ENCODE peak calls at places on chromosomes 7 and 10, in ten cellular contexts. O is mammary epithelial cell, G is A673, J is thoracic aorta, W is cardiac muscle cell, S is fibroblast of the aortic adventitia, X is endothelial cell, C is hepatocyte, Z is suprapubic skin, T is AG10803. N is an unnamed sample.

GRCh38 chr7:70131807-70132565 is 533.7 kb downstream of the AUTS2 start:
- DNase-seq in O (no peak), G (peak; percentile 50), J (no peak), W (no peak), S (no peak), X (no peak), C (no peak), Z (no peak), T (no peak), N (no peak)

GRCh38 chr7:4001742-4002141 is 680.4 kb upstream of the FOXK1 start:
- DNase-seq in O (no peak), G (no peak), J (no peak), W (no peak), S (no peak), X (no peak), C (no peak), Z (no peak), T (no peak), N (no peak)

GRCh38 chr10:24982294-24983064 is 30.1 kb upstream of the PRTFDC1 start:
- DNase-seq in O (no peak), G (no peak), J (no peak), W (no peak), S (no peak), X (no peak), C (no peak), Z (no peak), T (no peak), N (no peak)

GRCh38 chr10:102596506-102596971 is 47.7 kb upstream of the TRIM8 start:
- DNase-seq in O (peak; percentile 57), G (peak; percentile 72), J (no peak), W (peak; percentile 77), S (peak; percentile 78), X (peak; percentile 64), C (peak; percentile 83), Z (no peak), T (peak; percentile 57), N (no peak)

GRCh38 chr10:29370092-29370611 is 81.3 kb downstream of the LYZL1 start:
- DNase-seq in O (no peak), G (no peak), J (no peak), W (no peak), S (peak; percentile 45), X (no peak), C (no peak), Z (no peak), T (no peak), N (no peak)

GRCh38 chr10:75187961-75188426 is 22.6 kb upstream of the VDAC2 start:
- DNase-seq in O (peak; percentile 75), G (peak; percentile 55), J (no peak), W (peak; percentile 65), S (peak; percentile 78), X (peak; percentile 47), C (peak; percentile 75), Z (peak; percentile 76), T (peak; percentile 67), N (peak; percentile 34)

GRCh38 chr10:46523881-46524470 is 32.5 kb downstream of the GPRIN2 start:
- DNase-seq in O (peak; percentile 89), G (no peak), J (peak; percentile 62), W (no peak), S (peak; percentile 94), X (no peak), C (peak; percentile 58), Z (peak; percentile 73), T (peak; percentile 70), N (no peak)

GRCh38 chr10:63668081-63668480 is 146.9 kb downstream of the REEP3 start:
- DNase-seq in O (no peak), G (no peak), J (no peak), W (no peak), S (peak; percentile 73), X (no peak), C (no peak), Z (no peak), T (peak; percentile 27), N (no peak)

DNA sequence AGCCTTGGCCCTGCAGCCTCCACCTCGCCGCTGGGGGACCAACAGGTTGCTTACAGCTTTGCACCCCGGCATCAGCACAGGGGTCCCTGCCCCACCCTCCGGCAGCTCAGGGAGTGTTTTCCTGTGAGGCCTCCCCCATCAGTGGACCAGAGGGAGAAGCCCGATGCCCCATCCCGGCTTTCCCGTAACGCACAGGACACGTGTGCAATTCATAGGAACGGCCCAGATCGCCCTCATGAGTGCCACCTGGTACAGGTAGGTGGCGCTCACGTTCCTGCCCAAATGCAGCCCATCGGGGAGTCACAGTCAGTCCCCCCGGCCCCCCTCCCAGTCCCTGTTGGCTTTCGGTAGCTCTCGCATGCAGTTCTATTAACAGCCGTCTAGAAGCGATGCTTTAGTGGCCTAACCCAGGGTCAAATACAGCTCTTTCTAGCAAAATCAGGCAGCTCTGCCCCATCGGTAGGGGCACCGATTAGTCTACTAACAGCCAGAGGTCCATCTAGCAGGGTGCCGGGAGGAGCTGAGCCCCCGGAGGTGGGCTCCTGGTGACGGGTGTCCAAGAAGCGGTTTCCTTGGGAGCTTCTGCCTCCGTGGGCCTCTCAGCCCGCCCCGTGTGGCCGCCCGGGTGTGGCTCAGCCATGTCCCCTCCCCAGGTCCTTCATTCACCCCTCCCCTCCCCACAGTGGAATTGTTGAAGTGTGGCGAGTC is 48.4 kb upstream of the GTF2IRD1 start:
- DNase-seq in O (no peak), G (peak; percentile 49), J (no peak), W (peak; percentile 47), S (no peak), X (peak; percentile 43), C (no peak), Z (no peak), T (no peak), N (peak; percentile 18)
- TF ChIP-seq CTCF in O (peak; percentile 39), G (peak; percentile 64), J (peak; percentile 23), W (peak; percentile 38), S (peak; percentile 33), X (peak; percentile 57), C (peak; percentile 22), Z (no peak), T (no peak), N (peak; percentile 52)

GRCh38 chr10:93816123-93816747 is 58.5 kb downstream of the LGI1 start:
- DNase-seq in O (peak; percentile 51), G (peak; percentile 83), J (no peak), W (peak; percentile 78), S (peak; percentile 78), X (peak; percentile 72), C (peak; percentile 83), Z (no peak), T (peak; percentile 80), N (peak; percentile 58)

GRCh38 chr10:93818086-93818485 is 60.4 kb downstream of the LGI1 start:
- DNase-seq in O (no peak), G (no peak), J (no peak), W (no peak), S (no peak), X (no peak), C (no peak), Z (no peak), T (no peak), N (no peak)

GRCh38 chr10:93815304-93816091 is 57.8 kb downstream of the LGI1 start:
- DNase-seq in O (peak; percentile 3), G (peak; percentile 34), J (no peak), W (peak; percentile 53), S (peak; percentile 30), X (no peak), C (peak; percentile 28), Z (no peak), T (no peak), N (peak; percentile 19)

GRCh38 chr10:93812664-93813338 is 55.1 kb downstream of the LGI1 start:
- DNase-seq in O (no peak), G (no peak), J (no peak), W (no peak), S (no peak), X (no peak), C (no peak), Z (no peak), T (no peak), N (no peak)

GRCh38 chr10:93813507-93814465 is 56.0 kb downstream of the LGI1 start:
- DNase-seq in O (peak; percentile 35), G (peak; percentile 64), J (no peak), W (peak; percentile 58), S (peak; percentile 52), X (peak; percentile 69), C (peak; percentile 55), Z (no peak), T (peak; percentile 34), N (peak; percentile 49)
- TF ChIP-seq CTCF in O (peak; percentile 71), G (peak; percentile 75), J (peak; percentile 42), W (peak; percentile 68), S (peak; percentile 74), X (peak; percentile 74), C (peak; percentile 43), Z (peak; percentile 46), T (peak; percentile 64), N (peak; percentile 60)

GRCh38 chr10:48306265-48306869 is at the start of gene MAPK8:
- DNase-seq in O (peak; percentile 77), G (peak; percentile 93), J (peak; percentile 60), W (peak; percentile 94), S (peak; percentile 79), X (peak; percentile 95), C (peak; percentile 95), Z (peak; percentile 94), T (peak; percentile 84), N (peak; percentile 85)

GRCh38 chr10:48305905-48306264 is 592 bp upstream of the MAPK8 start:
- DNase-seq in O (no peak), G (no peak), J (no peak), W (no peak), S (no peak), X (no peak), C (no peak), Z (no peak), T (no peak), N (no peak)

GRCh38 chr10:48307584-48307983 is 1.1 kb downstream of the MAPK8 start:
- DNase-seq in O (no peak), G (no peak), J (no peak), W (no peak), S (peak; percentile 22), X (no peak), C (no peak), Z (no peak), T (no peak), N (no peak)

GRCh38 chr10:48306870-48307531 is 524 bp downstream of the MAPK8 start:
- DNase-seq in O (peak; percentile 32), G (peak; percentile 62), J (peak; percentile 11), W (peak; percentile 77), S (peak; percentile 20), X (peak; percentile 71), C (peak; percentile 77), Z (peak; percentile 83), T (peak; percentile 48), N (peak; percentile 29)

GRCh38 chr10:48309711-48310226 is 3.3 kb downstream of the MAPK8 start:
- DNase-seq in O (peak; percentile 76), G (no peak), J (no peak), W (no peak), S (peak; percentile 43), X (no peak), C (peak; percentile 43), Z (no peak), T (peak; percentile 69), N (no peak)
- TF ChIP-seq CTCF in O (peak; percentile 43), G (peak; percentile 48), J (no peak), W (peak; percentile 26), S (no peak), X (no peak), C (peak; percentile 29), Z (no peak), T (peak; percentile 21), N (no peak)

DNA sequence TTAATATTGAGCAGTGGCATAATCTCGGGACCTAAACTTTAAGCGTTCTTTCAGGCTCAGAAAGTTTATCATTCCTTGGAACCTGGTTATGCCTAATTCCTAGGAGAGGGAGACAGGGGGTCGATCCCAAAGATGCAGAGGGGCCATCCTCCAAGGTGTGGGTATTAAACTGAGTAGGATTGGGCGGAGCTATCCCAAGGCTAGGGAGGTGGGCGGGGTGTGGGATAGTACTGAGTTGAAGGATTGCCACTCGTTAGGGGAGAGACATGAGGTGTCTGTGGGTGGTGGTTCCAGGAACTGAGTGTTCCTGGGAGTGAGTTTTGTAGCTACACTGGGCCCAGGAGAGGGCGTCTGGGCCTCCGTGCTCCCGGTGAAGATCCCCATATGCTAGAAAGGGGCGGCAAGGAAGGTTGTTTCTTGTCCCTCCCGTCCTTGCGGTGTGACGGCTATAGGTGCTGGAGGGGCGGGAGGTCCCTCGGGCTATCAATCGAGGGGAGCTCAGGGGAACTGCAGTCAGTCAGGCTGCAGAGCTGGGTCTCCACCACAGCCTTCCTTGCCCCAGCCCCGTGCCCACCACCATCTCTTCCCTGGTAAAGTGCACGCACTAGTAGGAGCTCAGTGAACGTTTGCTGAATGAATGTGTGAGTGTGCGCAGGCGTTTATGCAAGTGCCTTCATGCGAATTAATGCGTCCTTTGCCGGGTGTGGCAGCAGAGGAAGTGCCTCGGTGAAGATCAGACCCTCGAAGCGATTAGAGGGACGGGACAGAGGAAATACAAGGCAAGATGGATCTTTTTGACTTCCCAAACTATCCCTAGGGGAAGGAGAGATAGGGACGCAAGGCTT is 3.0 kb upstream of the HMX2 start:
- DNase-seq in O (peak; percentile 14), G (no peak), J (no peak), W (no peak), S (no peak), X (no peak), C (no peak), Z (no peak), T (no peak), N (no peak)
- TF ChIP-seq CTCF in O (peak; percentile 32), G (no peak), J (no peak), W (peak; percentile 12), S (peak; percentile 17), X (no peak), C (no peak), Z (no peak), T (no peak), N (no peak)